ENCODE peak calls at places on chromosome 22, in four cellular contexts. E is gastrocnemius medialis, Z is lower leg skin, P is HCT116. S is an unnamed sample.

GRCh38 chr22:27113211-27114030 is 456.0 kb downstream of the MIAT start:
- DNase-seq in E (peak), Z (peak), P (peak), S (no peak)

GRCh38 chr22:37657590-37658132 is 862 bp upstream of the PDXP start:
- DNase-seq in E (no peak), Z (no peak), P (no peak), S (no peak)

GRCh38 chr22:49948958-49949913 is 11.3 kb upstream of the PIM3 start:
- DNase-seq in E (no peak), Z (no peak), P (no peak), S (no peak)

GRCh38 chr22:31526275-31526674 is 29.9 kb downstream of the SFI1 start:
- DNase-seq in E (no peak), Z (no peak), P (no peak), S (no peak)

GRCh38 chr22:49865156-49865555 is 11.5 kb downstream of the ZBED4 start:
- DNase-seq in E (no peak), Z (no peak), P (no peak), S (no peak)

GRCh38 chr22:49201046-49201970 is 626.4 kb downstream of the BRD1 start:
- DNase-seq in E (no peak), Z (no peak), P (no peak), S (no peak)

GRCh38 chr22:37501176-37501609 is 15.0 kb upstream of the MFNG start:
- DNase-seq in E (no peak), Z (no peak), P (no peak), S (no peak)

GRCh38 chr22:27925331-27925730 is 6.3 kb upstream of the PITPNB start:
- DNase-seq in E (no peak), Z (no peak), P (no peak), S (no peak)

GRCh38 chr22:47631571-47632102 is 869.2 kb downstream of the TBC1D22A start:
- DNase-seq in E (no peak), Z (peak), P (peak), S (no peak)

GRCh38 chr22:50136431-50137047 is 34.0 kb upstream of the PANX2 start:
- DNase-seq in E (no peak), Z (no peak), P (no peak), S (no peak)

GRCh38 chr22:49710746-49711145 is 116.9 kb downstream of the BRD1 start:
- DNase-seq in E (no peak), Z (no peak), P (no peak), S (no peak)

GRCh38 chr22:31103899-31104694 is 3.3 kb downstream of the SELENOM start:
- DNase-seq in E (peak), Z (no peak), P (no peak), S (no peak)

GRCh38 chr22:27757928-27758525 is 43.5 kb downstream of the MN1 start:
- DNase-seq in E (no peak), Z (no peak), P (no peak), S (no peak)

GRCh38 chr22:39214383-39215069 is 30.3 kb downstream of the PDGFB start:
- DNase-seq in E (no peak), Z (no peak), P (peak), S (no peak)

GRCh38 chr22:40204331-40205116 is 26.8 kb downstream of the TNRC6B start:
- DNase-seq in E (no peak), Z (no peak), P (no peak), S (peak)

GRCh38 chr22:47310601-47311000 is 548.2 kb downstream of the TBC1D22A start:
- DNase-seq in E (no peak), Z (no peak), P (peak), S (no peak)

GRCh38 chr22:24805790-24806662 is at the start of gene SGSM1:
- DNase-seq in E (peak), Z (peak), P (peak), S (peak)
- TF ChIP-seq POLR2A in E (no peak), Z (no peak), P (peak), S (peak)

GRCh38 chr22:35648066-35649025 is at the start of gene APOL6:
- DNase-seq in E (no peak), Z (peak), P (no peak), S (peak)
- TF ChIP-seq POLR2A in E (no peak), Z (no peak), P (no peak), S (peak)

DNA sequence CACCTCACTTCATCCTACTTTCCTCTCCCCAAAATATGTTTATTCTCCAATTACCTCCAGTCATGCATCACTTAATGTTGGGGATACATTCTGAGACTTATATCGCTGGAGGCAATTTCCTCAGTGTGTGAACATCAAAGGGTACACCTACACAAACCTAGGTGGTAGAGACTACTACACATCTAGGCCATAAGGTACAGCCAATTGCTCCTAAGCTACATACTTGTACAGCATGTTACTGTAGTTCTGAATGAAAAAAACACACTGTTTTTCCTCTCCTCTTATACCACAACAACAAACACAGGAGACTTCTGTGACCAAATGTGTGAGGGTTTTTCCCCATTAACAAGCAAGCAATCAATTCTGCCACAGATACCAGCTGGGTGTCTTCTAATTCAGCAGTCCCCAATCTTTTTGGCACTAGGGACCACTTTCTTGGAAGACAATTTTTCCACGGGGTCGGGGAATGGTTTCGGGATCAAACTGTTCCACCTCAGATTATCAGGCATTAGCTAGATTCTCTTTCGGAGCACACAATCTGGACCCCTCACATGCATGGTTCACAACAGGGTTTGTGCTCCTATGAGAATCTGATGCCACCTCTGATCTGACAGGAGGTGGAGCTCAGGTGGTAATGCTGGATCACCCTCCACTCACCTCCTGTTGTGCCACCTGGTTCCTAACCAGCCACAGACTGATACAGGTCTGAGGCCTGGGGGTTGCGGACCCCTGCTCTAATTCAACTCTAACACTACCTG is 5.2 kb downstream of the KLHL22 start:
- DNase-seq in E (no peak), Z (no peak), P (no peak), S (no peak)
- TF ChIP-seq POLR2A in E (no peak), Z (no peak), P (no peak), S (no peak)

GRCh38 chr22:23804781-23805291 is 18.1 kb downstream of the SMARCB1 start:
- DNase-seq in E (no peak), Z (no peak), P (no peak), S (no peak)

GRCh38 chr22:23801886-23802377 is 15.2 kb downstream of the SMARCB1 start:
- DNase-seq in E (no peak), Z (no peak), P (no peak), S (no peak)

GRCh38 chr22:23801238-23801821 is 14.6 kb downstream of the SMARCB1 start:
- DNase-seq in E (no peak), Z (no peak), P (no peak), S (no peak)

GRCh38 chr22:23800297-23801237 is 13.8 kb downstream of the SMARCB1 start:
- DNase-seq in E (no peak), Z (no peak), P (no peak), S (no peak)

GRCh38 chr22:23803001-23803819 is 16.4 kb downstream of the SMARCB1 start:
- DNase-seq in E (no peak), Z (no peak), P (no peak), S (no peak)
- TF ChIP-seq POLR2A in E (no peak), Z (no peak), P (no peak), S (no peak)

DNA sequence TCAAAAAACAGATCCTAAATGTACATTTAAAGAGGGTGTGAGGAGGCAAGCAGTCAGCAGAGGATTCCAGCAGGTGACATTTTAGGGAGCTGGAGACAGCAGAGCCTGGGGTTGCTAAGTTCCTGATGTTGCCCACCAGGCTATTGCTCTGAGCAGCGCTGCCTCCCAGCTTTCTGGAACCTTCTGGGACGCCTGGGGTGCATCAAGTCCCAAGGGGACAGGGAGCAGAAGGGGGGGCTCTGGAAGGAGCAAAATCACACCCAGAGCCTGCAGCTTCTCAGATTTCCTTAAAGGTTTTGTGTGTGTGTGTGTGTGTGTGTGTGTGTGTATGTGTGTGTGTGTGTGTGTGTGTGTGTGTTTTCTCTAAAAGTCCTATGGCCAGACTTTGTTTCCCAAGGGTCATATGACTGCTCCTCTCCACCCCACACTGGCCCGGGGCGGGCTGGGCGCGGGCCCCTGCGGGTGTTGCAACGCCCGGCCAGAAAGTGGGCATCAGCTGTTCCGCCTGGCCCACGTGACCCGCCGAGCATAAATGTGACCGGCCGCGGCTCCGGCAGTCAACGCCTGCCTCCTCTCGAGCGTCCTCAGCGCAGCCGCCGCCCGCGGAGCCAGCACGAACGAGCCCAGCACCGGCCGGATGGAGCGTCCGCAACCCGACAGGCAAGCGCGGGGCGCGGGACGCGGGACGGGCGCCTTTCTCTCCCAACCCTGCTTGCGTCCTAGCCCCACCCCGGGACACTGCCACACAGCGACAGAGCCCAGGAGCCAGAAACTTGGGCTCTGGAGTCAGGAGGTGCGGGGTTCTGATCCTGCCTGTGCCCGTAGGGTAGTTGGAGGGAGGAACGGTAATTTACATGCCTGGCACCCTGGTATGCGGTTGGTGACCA is at the start of gene HMOX1:
- DNase-seq in E (peak), Z (peak), P (peak), S (peak)
- TF ChIP-seq POLR2A in E (peak), Z (no peak), P (peak), S (peak)

GRCh38 chr22:43174941-43175531 is 11.9 kb downstream of the TTLL12 start:
- DNase-seq in E (no peak), Z (no peak), P (no peak), S (no peak)

GRCh38 chr22:43173566-43173965 is 13.4 kb downstream of the TTLL12 start:
- DNase-seq in E (no peak), Z (no peak), P (no peak), S (no peak)

GRCh38 chr22:43176090-43176489 is 10.8 kb downstream of the TTLL12 start:
- DNase-seq in E (no peak), Z (no peak), P (no peak), S (no peak)

GRCh38 chr22:43172191-43172590 is 14.7 kb downstream of the TTLL12 start:
- DNase-seq in E (no peak), Z (no peak), P (no peak), S (no peak)

GRCh38 chr22:43173976-43174720 is 12.8 kb downstream of the TTLL12 start:
- DNase-seq in E (no peak), Z (no peak), P (no peak), S (no peak)
- TF ChIP-seq POLR2A in E (no peak), Z (no peak), P (no peak), S (no peak)

GRCh38 chr22:29275819-29276565 is 7.9 kb downstream of the EWSR1 start:
- DNase-seq in E (no peak), Z (no peak), P (no peak), S (no peak)
- TF ChIP-seq POLR2A in E (no peak), Z (no peak), P (no peak), S (no peak)

GRCh38 chr22:41940853-41941765 is 5.8 kb downstream of the CENPM start:
- DNase-seq in E (peak), Z (peak), P (no peak), S (peak)
- TF ChIP-seq POLR2A in E (no peak), Z (no peak), P (no peak), S (no peak)

DNA sequence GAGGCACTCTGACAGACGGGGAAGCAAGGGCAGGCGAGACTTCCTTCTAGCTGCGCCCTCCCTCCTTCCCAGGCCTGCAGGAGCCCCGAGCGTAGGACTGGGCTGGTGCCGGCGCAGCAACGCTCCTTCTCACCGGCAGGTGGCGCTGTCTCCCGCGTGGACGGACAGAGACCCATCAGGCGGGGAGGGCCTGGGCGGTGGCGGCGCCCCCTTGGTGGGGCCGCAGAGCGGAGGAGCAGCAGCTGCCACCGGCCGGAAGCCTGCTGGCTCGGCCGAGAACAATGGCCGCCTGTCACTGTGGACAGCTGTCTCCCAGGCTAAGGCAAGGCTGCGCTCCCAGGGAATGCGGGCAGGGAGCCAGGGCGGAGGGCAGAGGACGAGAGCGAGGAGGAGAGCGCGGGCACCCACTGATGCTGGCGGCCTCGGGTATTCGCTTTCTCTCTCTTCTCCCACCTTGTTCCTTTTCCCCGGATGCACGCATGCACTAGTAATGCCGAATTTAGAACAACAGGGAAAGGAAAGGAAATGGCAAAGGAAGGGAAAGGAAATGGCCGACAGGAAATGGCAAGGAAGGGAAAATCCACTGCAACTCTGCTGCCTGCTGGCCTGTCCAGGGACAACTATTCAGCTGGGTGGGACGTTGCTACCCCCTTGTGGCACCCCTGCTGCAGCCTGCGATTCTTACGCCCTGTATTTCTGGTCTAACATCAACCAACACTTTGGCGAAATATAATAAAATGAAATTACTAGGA is 14.4 kb downstream of the PPM1F start:
- DNase-seq in E (peak), Z (peak), P (peak), S (peak)
- TF ChIP-seq POLR2A in E (no peak), Z (no peak), P (no peak), S (no peak)

GRCh38 chr22:36327922-36328551 is 59.7 kb downstream of the MYH9 start:
- DNase-seq in E (no peak), Z (no peak), P (no peak), S (peak)

GRCh38 chr22:36325163-36326031 is 62.4 kb downstream of the MYH9 start:
- DNase-seq in E (peak), Z (peak), P (no peak), S (no peak)

GRCh38 chr22:36328635-36329216 is 59.0 kb downstream of the MYH9 start:
- DNase-seq in E (peak), Z (no peak), P (no peak), S (peak)

GRCh38 chr22:36324414-36324813 is 63.4 kb downstream of the MYH9 start:
- DNase-seq in E (no peak), Z (no peak), P (no peak), S (no peak)

DNA sequence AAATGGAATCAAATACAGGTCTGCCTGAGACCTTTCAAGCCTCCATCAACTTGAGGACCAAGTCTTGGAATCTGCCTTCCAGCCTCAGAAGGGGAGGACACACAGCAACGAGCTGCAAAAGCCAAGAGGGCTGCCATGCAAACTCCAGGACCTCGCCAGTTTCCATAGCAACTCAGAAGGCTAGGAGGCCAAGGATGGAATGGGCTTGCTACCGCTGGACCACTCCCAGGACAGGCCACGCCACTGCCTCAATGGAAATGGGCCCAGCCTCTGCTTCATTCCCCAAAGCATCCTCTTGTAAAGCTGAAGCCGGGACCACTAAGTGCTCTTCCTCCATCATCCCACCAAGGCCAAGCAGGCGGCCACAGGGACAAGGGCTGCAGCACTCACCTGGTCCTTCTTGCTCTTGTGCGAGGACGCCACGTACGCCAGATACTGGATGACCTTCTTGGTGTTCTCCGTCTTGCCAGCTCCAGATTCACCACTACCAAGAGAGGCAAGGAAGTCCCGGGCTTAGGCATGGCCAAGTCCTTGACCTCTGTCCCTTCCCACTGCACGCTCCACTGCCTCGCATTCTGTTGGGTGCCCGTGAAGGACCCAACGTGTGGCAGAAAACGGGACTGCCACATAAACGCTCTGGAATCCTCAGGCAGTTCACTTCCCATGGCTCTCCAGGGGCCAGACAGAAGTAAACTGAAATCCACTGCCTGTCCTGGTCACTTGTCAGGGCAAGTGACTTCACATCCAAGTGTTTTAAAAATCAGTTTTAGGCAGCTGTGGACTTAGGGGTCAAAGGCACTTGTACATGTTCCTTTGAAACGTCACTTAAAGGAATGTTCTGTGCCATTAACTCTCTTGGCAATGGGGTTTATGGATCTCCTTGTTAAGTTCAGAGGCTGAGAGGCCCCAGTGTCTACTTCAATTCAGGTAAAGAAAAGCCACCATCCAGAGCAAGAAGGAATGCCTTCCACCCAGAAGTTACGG is 61.3 kb downstream of the MYH9 start:
- DNase-seq in E (no peak), Z (no peak), P (no peak), S (no peak)
- TF ChIP-seq POLR2A in E (no peak), Z (no peak), P (no peak), S (no peak)

S was measured in erythroblast.